ENCODE peak calls at places on chromosomes 12 and 14, in four cellular contexts. One of them, this sample, is unnamed.

GRCh38 chr12:101612162-101612916 is 17.6 kb downstream of the MYBPC1 start:
- DNase-seq in SJSA1: no peak
- DNase-seq in HepG2: no peak
- DNase-seq in fibroblast of lung: no peak
- DNase-seq in this sample: no peak

GRCh38 chr12:70120970-70121369 is 122.3 kb upstream of the CNOT2 start:
- DNase-seq in SJSA1: no peak
- DNase-seq in HepG2: no peak
- DNase-seq in fibroblast of lung: no peak
- DNase-seq in this sample: no peak

GRCh38 chr12:104273503-104273902 is 30.0 kb upstream of the EID3 start:
- DNase-seq in SJSA1: no peak
- DNase-seq in HepG2: no peak
- DNase-seq in fibroblast of lung: no peak
- DNase-seq in this sample: no peak

GRCh38 chr12:70796989-70797388 is 123.5 kb downstream of the PTPRR start:
- DNase-seq in SJSA1: no peak
- DNase-seq in HepG2: no peak
- DNase-seq in fibroblast of lung: no peak
- DNase-seq in this sample: no peak

GRCh38 chr14:66371776-66372175 is 114.4 kb upstream of the CCDC196 start:
- DNase-seq in SJSA1: no peak
- DNase-seq in HepG2: no peak
- DNase-seq in fibroblast of lung: no peak
- DNase-seq in this sample: no peak

GRCh38 chr12:50765325-50765911 is 1.5 kb downstream of the ATF1 start:
- DNase-seq in SJSA1: peak; percentile 56
- DNase-seq in HepG2: peak; percentile 50
- DNase-seq in fibroblast of lung: peak; percentile 36
- DNase-seq in this sample: peak; percentile 24

GRCh38 chr14:95098984-95099599 is 58.2 kb downstream of the DICER1 start:
- DNase-seq in SJSA1: peak; percentile 52
- DNase-seq in HepG2: peak; percentile 22
- DNase-seq in fibroblast of lung: peak; percentile 51
- DNase-seq in this sample: peak; percentile 78

GRCh38 chr12:96719671-96720362 is 187.2 kb upstream of the NEDD1 start:
- DNase-seq in SJSA1: peak; percentile 4
- DNase-seq in HepG2: no peak
- DNase-seq in fibroblast of lung: peak; percentile 18
- DNase-seq in this sample: peak; percentile 4

GRCh38 chr12:109680521-109681030 is 33.0 kb upstream of the FAM222A start:
- DNase-seq in SJSA1: no peak
- DNase-seq in HepG2: peak; percentile 25
- DNase-seq in fibroblast of lung: no peak
- DNase-seq in this sample: no peak

GRCh38 chr12:122790393-122791075 is 16.2 kb downstream of the CCDC62 start:
- DNase-seq in SJSA1: peak; percentile 79
- DNase-seq in HepG2: no peak
- DNase-seq in fibroblast of lung: peak; percentile 56
- DNase-seq in this sample: no peak

GRCh38 chr14:99519931-99520421 is 38.8 kb downstream of the CCNK start:
- DNase-seq in SJSA1: no peak
- DNase-seq in HepG2: no peak
- DNase-seq in fibroblast of lung: no peak
- DNase-seq in this sample: no peak

GRCh38 chr14:104843442-104844305 is 21.4 kb upstream of the CEP170B start:
- DNase-seq in SJSA1: no peak
- DNase-seq in HepG2: no peak
- DNase-seq in fibroblast of lung: no peak
- DNase-seq in this sample: no peak

GRCh38 chr12:131753757-131754156 is 42.9 kb downstream of the SFSWAP start:
- DNase-seq in SJSA1: no peak
- DNase-seq in HepG2: no peak
- DNase-seq in fibroblast of lung: no peak
- DNase-seq in this sample: no peak

GRCh38 chr12:114681149-114681849 is 2.7 kb downstream of the TBX3 start:
- DNase-seq in SJSA1: peak; percentile 59
- DNase-seq in HepG2: no peak
- DNase-seq in fibroblast of lung: peak; percentile 67
- DNase-seq in this sample: no peak

GRCh38 chr14:50882932-50883826 is 11.3 kb downstream of the ABHD12B start:
- DNase-seq in SJSA1: no peak
- DNase-seq in HepG2: no peak
- DNase-seq in fibroblast of lung: no peak
- DNase-seq in this sample: no peak

GRCh38 chr14:103867020-103867419 is 19.6 kb upstream of the PPP1R13B start:
- DNase-seq in SJSA1: no peak
- DNase-seq in HepG2: no peak
- DNase-seq in fibroblast of lung: no peak
- DNase-seq in this sample: no peak

GRCh38 chr14:101360045-101360931 is 201.0 kb upstream of the DIO3 start:
- DNase-seq in SJSA1: no peak
- DNase-seq in HepG2: no peak
- DNase-seq in fibroblast of lung: no peak
- DNase-seq in this sample: peak; percentile 87

GRCh38 chr12:71685961-71686657 is at the start of gene TMEM19:
- DNase-seq in SJSA1: peak; percentile 95
- DNase-seq in HepG2: peak; percentile 79
- DNase-seq in fibroblast of lung: peak; percentile 90
- DNase-seq in this sample: peak; percentile 89

GRCh38 chr14:54737132-54737711 is 165.4 kb downstream of the GCH1 start:
- DNase-seq in SJSA1: no peak
- DNase-seq in HepG2: no peak
- DNase-seq in fibroblast of lung: peak; percentile 92
- DNase-seq in this sample: no peak

GRCh38 chr14:22549981-22550670 is 38.9 kb downstream of the DAD1 start:
- DNase-seq in SJSA1: peak; percentile 89
- DNase-seq in HepG2: no peak
- DNase-seq in fibroblast of lung: peak; percentile 81
- DNase-seq in this sample: peak; percentile 89

GRCh38 chr12:34405286-34406227 is 383.3 kb downstream of the ALG10 start:
- DNase-seq in SJSA1: no peak
- DNase-seq in HepG2: no peak
- DNase-seq in fibroblast of lung: no peak
- DNase-seq in this sample: no peak

GRCh38 chr12:65500121-65500846 is 221.8 kb downstream of the MSRB3 start:
- DNase-seq in SJSA1: peak; percentile 92
- DNase-seq in HepG2: no peak
- DNase-seq in fibroblast of lung: peak; percentile 85
- DNase-seq in this sample: peak; percentile 91

GRCh38 chr12:111823891-111824290 is 18.1 kb upstream of the MAPKAPK5 start:
- DNase-seq in SJSA1: no peak
- DNase-seq in HepG2: peak; percentile 16
- DNase-seq in fibroblast of lung: no peak
- DNase-seq in this sample: no peak

GRCh38 chr12:27751386-27752047 is 28.5 kb upstream of the KLHL42 start:
- DNase-seq in SJSA1: no peak
- DNase-seq in HepG2: no peak
- DNase-seq in fibroblast of lung: no peak
- DNase-seq in this sample: no peak

DNA sequence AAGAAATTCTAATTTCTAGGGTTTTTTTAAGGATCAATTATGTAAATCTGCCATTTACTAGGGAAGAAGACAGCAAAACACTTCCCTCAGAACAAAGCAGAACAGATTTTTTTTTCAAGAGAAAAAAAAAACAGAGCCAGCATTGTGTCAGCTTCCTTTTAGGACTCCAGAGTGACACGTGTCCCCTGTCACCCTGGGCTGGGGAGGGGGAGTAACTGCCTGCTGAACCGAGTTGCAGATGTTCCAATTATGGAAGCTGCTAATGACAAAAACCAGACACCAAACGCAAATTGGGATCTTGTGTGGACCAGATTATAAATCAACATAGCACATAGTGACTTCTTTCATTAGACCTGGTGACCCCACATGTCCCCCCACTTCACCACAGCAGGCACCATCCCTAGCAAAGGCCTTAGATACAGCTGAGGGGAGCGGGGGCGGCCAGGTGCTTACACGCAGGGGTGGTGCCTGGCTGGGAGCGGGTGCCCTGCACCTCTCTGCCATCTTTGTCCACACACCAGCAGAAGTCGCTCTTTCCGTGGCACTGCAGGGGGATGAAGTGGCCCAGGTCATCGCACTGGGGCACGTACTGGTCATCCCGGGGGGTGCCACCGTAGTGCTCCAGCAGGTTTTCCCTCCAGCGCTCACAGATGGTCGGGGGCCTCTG is 25.4 kb downstream of the RTRAF start:
- DNase-seq in SJSA1: no peak
- DNase-seq in HepG2: no peak
- DNase-seq in fibroblast of lung: no peak
- DNase-seq in this sample: no peak
- H3K4me3 ChIP-seq in SJSA1: no peak overlapping the region
- H3K4me3 ChIP-seq in HepG2: no peak overlapping the region
- H3K4me3 ChIP-seq in fibroblast of lung: no peak overlapping the region
- H3K4me3 ChIP-seq in this sample: no peak overlapping the region

GRCh38 chr14:102593841-102594170 is 1.4 kb downstream of the RCOR1 start:
- DNase-seq in SJSA1: no peak
- DNase-seq in HepG2: no peak
- DNase-seq in fibroblast of lung: no peak
- DNase-seq in this sample: no peak
- H3K27ac ChIP-seq in SJSA1: no peak overlapping the region
- H3K27ac ChIP-seq in HepG2: peak overlapping the region; percentile 65
- H3K27ac ChIP-seq in fibroblast of lung: peak overlapping the region; percentile 56
- H3K27ac ChIP-seq in this sample: no peak overlapping the region

GRCh38 chr14:49139593-49139992 is 446.6 kb downstream of the RPS29 start:
- DNase-seq in SJSA1: no peak
- DNase-seq in HepG2: no peak
- DNase-seq in fibroblast of lung: peak; percentile 13
- DNase-seq in this sample: no peak
- H3K4me3 ChIP-seq in SJSA1: no peak overlapping the region
- H3K4me3 ChIP-seq in HepG2: no peak overlapping the region
- H3K4me3 ChIP-seq in fibroblast of lung: no peak overlapping the region
- H3K4me3 ChIP-seq in this sample: no peak overlapping the region

GRCh38 chr12:12432373-12432772 is 75.5 kb downstream of the BORCS5 start:
- DNase-seq in SJSA1: peak; percentile 35
- DNase-seq in HepG2: no peak
- DNase-seq in fibroblast of lung: peak; percentile 74
- DNase-seq in this sample: no peak
- H3K27ac ChIP-seq in SJSA1: peak overlapping the region; percentile 6
- H3K27ac ChIP-seq in HepG2: no peak overlapping the region
- H3K27ac ChIP-seq in fibroblast of lung: peak overlapping the region; percentile 52
- H3K27ac ChIP-seq in this sample: no peak overlapping the region

GRCh38 chr12:2785017-2785416 is 9.8 kb upstream of the FKBP4 start:
- DNase-seq in SJSA1: no peak
- DNase-seq in HepG2: peak; percentile 31
- DNase-seq in fibroblast of lung: no peak
- DNase-seq in this sample: no peak

GRCh38 chr12:2779281-2779680 is 15.5 kb upstream of the FKBP4 start:
- DNase-seq in SJSA1: no peak
- DNase-seq in HepG2: no peak
- DNase-seq in fibroblast of lung: no peak
- DNase-seq in this sample: no peak

GRCh38 chr12:2783936-2784600 is 10.7 kb upstream of the FKBP4 start:
- DNase-seq in SJSA1: peak; percentile 56
- DNase-seq in HepG2: peak; percentile 23
- DNase-seq in fibroblast of lung: peak; percentile 33
- DNase-seq in this sample: peak; percentile 79
- H3K4me3 ChIP-seq in SJSA1: no peak overlapping the region
- H3K4me3 ChIP-seq in HepG2: no peak overlapping the region
- H3K4me3 ChIP-seq in fibroblast of lung: no peak overlapping the region
- H3K4me3 ChIP-seq in this sample: no peak overlapping the region

DNA sequence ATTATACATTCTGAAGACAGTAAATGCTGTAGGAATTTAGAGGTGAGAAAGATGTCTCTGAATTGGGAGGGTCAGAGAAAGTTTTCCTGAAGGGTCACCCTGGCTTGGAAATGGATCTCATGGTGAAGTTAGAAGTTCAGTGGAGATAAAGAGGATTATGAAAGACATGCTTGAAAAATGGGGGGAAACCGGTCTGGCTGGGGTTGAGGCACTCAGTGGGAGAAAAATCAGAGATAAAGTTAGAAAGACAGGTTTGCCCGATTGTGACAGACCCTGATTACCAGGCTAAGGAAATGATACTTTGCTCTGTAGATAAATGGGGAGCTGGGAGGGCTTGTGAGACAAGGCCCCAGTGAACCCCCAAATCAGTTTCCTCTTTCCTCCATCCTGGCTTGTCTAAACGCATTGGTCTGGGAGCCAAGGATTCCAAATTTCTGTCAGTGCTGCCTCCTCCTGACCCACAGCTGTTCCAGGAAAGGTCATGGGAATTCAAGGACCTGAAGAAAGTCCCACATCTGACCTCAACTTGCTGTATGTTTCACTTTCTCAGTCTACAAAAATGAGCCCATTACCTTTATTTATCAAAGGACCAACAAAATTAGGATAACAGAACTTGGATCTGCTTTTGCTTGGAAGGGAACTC is 3.6 kb upstream of the RNASE7 start:
- DNase-seq in SJSA1: no peak
- DNase-seq in HepG2: no peak
- DNase-seq in fibroblast of lung: no peak
- DNase-seq in this sample: no peak
- H3K27ac ChIP-seq in SJSA1: no peak overlapping the region
- H3K27ac ChIP-seq in HepG2: peak overlapping the region; percentile 22
- H3K27ac ChIP-seq in fibroblast of lung: no peak overlapping the region
- H3K27ac ChIP-seq in this sample: peak overlapping the region; percentile 67

This sample was measured in SJCRH30.